ENCODE peak calls at places on chromosome 21, in four cellular contexts. O is GM23338, U is mammary epithelial cell, B is hepatocyte. L is an unnamed sample.

GRCh38 chr21:34072145-34073031 is 990 bp upstream of the MRPS6 start:
- DNase-seq in B (no peak), U (no peak), O (no peak), L (no peak)

GRCh38 chr21:37593015-37593414 is 226.4 kb downstream of the DYRK1A start:
- DNase-seq in U (no peak), B (no peak), O (peak), L (no peak)

GRCh38 chr21:39141502-39141901 is 41.7 kb downstream of the PSMG1 start:
- DNase-seq in U (no peak), O (no peak), B (no peak), L (no peak)

GRCh38 chr21:41653944-41654625 is 112.8 kb downstream of the RIPK4 start:
- DNase-seq in B (no peak), O (no peak), U (peak), L (no peak)

GRCh38 chr21:27260728-27261127 is 293.8 kb upstream of the ADAMTS5 start:
- DNase-seq in B (no peak), U (no peak), O (no peak), L (no peak)

GRCh38 chr21:26844258-26845065 is 747 bp downstream of the ADAMTS1 start:
- DNase-seq in O (peak), U (peak), B (peak), L (peak)

GRCh38 chr21:18275740-18276139 is 31.1 kb downstream of the CHODL start:
- DNase-seq in U (no peak), O (no peak), B (no peak), L (no peak)

GRCh38 chr21:17003221-17003620 is 509.6 kb upstream of the CXADR start:
- DNase-seq in O (peak), U (no peak), B (no peak), L (no peak)

GRCh38 chr21:37087188-37087587 is 14.1 kb downstream of the TTC3 start:
- DNase-seq in O (peak), B (peak), U (peak), L (no peak)

GRCh38 chr21:37369307-37369854 is 2.8 kb downstream of the DYRK1A start:
- DNase-seq in O (no peak), U (no peak), B (no peak), L (no peak)

DNA sequence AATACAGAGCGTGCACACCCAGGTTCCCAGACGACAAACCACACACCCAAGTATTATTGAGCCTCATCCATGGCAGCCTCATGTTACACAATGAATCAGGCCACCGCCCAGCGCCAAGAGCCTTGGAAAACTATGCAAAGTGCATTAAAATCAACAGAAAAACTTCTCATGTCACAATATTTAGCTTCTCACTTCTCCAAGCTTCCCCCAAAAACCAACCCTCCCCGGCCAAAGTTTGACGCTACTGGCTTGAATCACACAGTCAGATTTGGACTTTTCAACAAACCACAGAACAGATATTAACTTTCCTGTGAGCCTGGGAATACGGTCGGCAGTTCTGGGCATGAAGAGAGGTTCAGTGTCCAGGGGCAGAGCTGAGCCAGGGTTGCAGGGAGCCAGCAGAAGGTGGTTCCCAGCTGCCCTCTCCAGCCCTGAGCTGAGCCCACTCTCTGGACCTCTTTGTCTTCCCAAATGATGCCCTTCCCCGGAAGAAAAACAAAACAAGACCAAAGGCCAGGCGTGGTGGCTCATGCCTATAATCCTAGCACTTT is 71.1 kb downstream of the SETD4 start:
- DNase-seq in U (peak), B (no peak), O (no peak), L (no peak)
- H3K27ac ChIP-seq in U (no peak), B (peak), O (no peak), L (no peak)

DNA sequence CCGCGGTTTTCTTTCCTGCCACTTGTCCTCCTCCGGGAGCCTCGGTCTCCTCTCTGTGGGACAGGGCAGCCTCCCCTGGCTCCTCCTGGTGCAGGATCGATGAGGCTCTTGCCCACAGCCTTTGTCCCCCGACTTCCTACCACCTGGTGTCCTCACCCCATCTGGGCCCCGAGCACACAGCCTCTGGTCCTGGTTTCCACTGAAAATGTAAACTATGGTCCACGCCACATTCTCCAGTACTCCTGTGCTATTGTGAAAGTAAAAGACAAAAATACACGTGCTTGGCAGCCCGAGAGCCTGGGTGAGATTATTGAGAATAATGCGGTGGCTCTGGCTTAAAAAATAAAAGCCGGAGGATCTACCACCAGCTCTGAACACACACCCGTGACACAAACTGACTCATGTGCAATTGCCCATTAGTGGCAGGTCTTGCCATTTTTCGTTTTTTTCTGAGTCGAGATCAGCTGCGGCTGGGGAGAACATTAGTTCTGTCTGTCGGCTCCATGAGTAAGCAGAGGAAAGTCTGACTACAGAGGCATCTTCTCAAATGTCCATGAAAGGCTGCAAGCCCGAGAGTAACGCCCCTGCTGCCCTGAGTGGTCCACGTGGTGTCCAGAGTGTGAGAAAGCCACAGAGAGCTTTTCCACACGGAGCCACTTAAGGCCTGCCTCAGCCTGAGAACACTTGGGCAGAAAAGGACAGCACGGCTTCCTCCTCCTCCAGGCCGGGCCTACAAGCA is 5.7 kb upstream of the COL6A2 start:
- DNase-seq in B (peak), O (no peak), U (no peak), L (no peak)
- H3K27ac ChIP-seq in B (peak), O (no peak), U (no peak), L (no peak)

GRCh38 chr21:32572574-32573420 is 12.5 kb downstream of the TCP10L start:
- DNase-seq in O (no peak), B (no peak), U (peak), L (no peak)
- H3K27ac ChIP-seq in O (no peak), B (no peak), U (peak), L (no peak)

GRCh38 chr21:15023782-15024181 is 41.0 kb downstream of the NRIP1 start:
- DNase-seq in O (no peak), U (no peak), B (no peak), L (no peak)
- H3K27ac ChIP-seq in O (no peak), U (no peak), B (no peak), L (no peak)

GRCh38 chr21:44089001-44089911 is 17.9 kb upstream of the PWP2 start:
- DNase-seq in O (no peak), B (peak), U (no peak), L (no peak)
- H3K27ac ChIP-seq in O (no peak), B (peak), U (no peak), L (peak)

GRCh38 chr21:42755766-42756579 is 102.6 kb downstream of the PDE9A start:
- DNase-seq in O (no peak), B (no peak), U (no peak), L (no peak)

GRCh38 chr21:42755031-42755665 is 101.7 kb downstream of the PDE9A start:
- DNase-seq in B (no peak), O (no peak), U (no peak), L (no peak)

GRCh38 chr21:42757826-42758655 is 104.6 kb downstream of the PDE9A start:
- DNase-seq in B (no peak), O (no peak), U (no peak), L (no peak)

GRCh38 chr21:42757422-42757821 is 104.0 kb downstream of the PDE9A start:
- DNase-seq in B (no peak), O (no peak), U (no peak), L (no peak)

DNA sequence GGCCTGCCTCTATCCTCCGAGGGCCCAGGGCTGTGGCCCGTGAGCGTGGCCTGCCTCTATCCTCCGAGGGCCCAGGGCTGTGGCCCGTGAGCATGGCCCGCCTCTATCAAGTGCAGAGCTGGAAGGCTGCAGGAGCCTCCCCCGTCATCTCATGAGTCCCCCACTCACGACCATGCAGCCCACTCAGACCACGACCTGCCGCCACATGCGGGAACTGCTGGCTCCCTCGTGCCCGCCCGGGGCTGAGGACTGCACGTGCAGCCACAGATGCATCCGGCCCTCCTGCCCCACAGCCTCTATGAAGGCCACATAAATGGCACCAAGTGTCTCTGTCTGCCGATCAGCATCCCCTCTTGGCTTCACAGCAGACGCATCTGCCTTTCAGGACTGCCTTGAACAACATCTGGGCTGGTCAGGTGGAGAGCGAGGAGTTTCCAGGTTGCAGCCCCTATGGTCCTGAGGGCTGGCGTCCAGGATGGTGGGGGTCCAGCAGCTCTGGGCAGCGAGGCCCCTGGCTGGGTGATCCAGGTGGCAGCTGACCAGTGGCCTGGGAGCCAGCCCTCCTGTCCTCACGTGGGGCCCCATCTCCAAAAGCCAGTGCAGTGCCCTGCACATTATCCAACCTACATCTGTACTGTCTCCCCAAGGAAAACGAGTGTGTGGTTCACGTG is 103.3 kb downstream of the PDE9A start:
- DNase-seq in B (no peak), O (no peak), U (no peak), L (no peak)
- H3K27ac ChIP-seq in B (no peak), O (no peak), U (no peak), L (no peak)

GRCh38 chr21:28818663-28819278 is 173.9 kb downstream of the LTN1 start:
- DNase-seq in B (no peak), O (no peak), U (no peak), L (no peak)
- H3K27ac ChIP-seq in B (peak), O (no peak), U (no peak), L (no peak)

L was measured in caudate nucleus.